ENCODE peak calls at places on chromosome 17, in four cellular contexts. X is body of pancreas, S is foreskin fibroblast, F is sigmoid colon. D is an unnamed sample.

GRCh38 chr17:1630662-1631061 is 2.0 kb upstream of the SLC43A2 start:
- DNase-seq in X (no peak), S (no peak), F (no peak), D (no peak)

GRCh38 chr17:76528156-76528527 is 9.4 kb downstream of the CYGB start:
- DNase-seq in X (no peak), S (no peak), F (no peak), D (no peak)

GRCh38 chr17:73092518-73093135 is at the start of gene SLC39A11:
- DNase-seq in X (peak), S (peak), F (peak), D (peak)

GRCh38 chr17:46264456-46265198 is 30.3 kb upstream of the LRRC37A start:
- DNase-seq in X (no peak), S (peak), F (no peak), D (peak)

GRCh38 chr17:13293421-13293820 is 275.6 kb upstream of the ELAC2 start:
- DNase-seq in X (no peak), S (no peak), F (no peak), D (no peak)

GRCh38 chr17:78573955-78574354 is 3.2 kb downstream of the DNAH17 start:
- DNase-seq in X (no peak), S (no peak), F (no peak), D (no peak)

GRCh38 chr17:77332981-77333685 is 192.4 kb downstream of the SEC14L1 start:
- DNase-seq in X (no peak), S (peak), F (peak), D (peak)

GRCh38 chr17:69539781-69540319 is 125.4 kb downstream of the MAP2K6 start:
- DNase-seq in X (no peak), S (peak), F (no peak), D (peak)

GRCh38 chr17:9241371-9241712 is 220.0 kb downstream of the NTN1 start:
- DNase-seq in X (peak), S (no peak), F (peak), D (no peak)

GRCh38 chr17:73291260-73291801 is 20.5 kb downstream of the CDC42EP4 start:
- DNase-seq in X (peak), S (peak), F (peak), D (no peak)

GRCh38 chr17:78040561-78041400 is 82.3 kb downstream of the TNRC6C start:
- DNase-seq in X (peak), S (peak), F (peak), D (no peak)

GRCh38 chr17:65666869-65667268 is 105.4 kb upstream of the AXIN2 start:
- DNase-seq in X (no peak), S (no peak), F (no peak), D (no peak)

GRCh38 chr17:72393553-72393952 is 272.7 kb downstream of the SOX9 start:
- DNase-seq in X (no peak), S (peak), F (no peak), D (peak)

GRCh38 chr17:3043737-3044365 is 19.6 kb downstream of the OR1D5 start:
- DNase-seq in X (no peak), S (no peak), F (no peak), D (no peak)

DNA sequence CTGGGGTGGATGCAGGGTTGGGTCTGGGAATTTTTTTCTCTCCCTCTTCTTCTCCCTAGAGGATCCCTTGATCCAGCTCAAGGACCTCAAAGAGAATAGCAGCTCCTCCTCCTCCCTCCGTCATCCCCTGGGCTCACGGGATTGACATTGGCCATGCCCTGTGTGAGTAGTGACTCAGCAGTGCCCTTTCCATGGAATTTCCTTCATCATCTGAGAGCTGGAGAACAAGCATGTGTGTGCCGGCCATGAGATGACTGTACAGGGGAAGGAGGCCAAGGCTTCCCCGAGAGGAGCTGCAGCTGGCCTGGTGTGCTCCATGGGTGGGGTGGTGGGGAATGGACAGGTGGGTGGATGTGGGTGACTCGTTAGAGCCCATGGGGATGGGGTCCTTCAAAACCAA is 8.9 kb upstream of the WSCD1 start:
- DNase-seq in X (no peak), S (peak), F (no peak), D (peak)
- TF ChIP-seq CTCF in X (no peak), S (no peak), F (no peak), D (no peak)

GRCh38 chr17:17798573-17799255 is 38.1 kb downstream of the SREBF1 start:
- DNase-seq in X (no peak), S (no peak), F (no peak), D (no peak)

GRCh38 chr17:17797119-17797809 is 39.5 kb downstream of the SREBF1 start:
- DNase-seq in X (no peak), S (no peak), F (no peak), D (no peak)

GRCh38 chr17:17798010-17798556 is 38.7 kb downstream of the SREBF1 start:
- DNase-seq in X (no peak), S (no peak), F (no peak), D (no peak)

GRCh38 chr17:17801800-17802481 is 34.8 kb downstream of the SREBF1 start:
- DNase-seq in X (no peak), S (no peak), F (no peak), D (no peak)

GRCh38 chr17:17800504-17801021 is 36.2 kb downstream of the SREBF1 start:
- DNase-seq in X (no peak), S (no peak), F (no peak), D (no peak)
- TF ChIP-seq CTCF in X (no peak), S (no peak), F (no peak), D (no peak)

GRCh38 chr17:82698065-82698973 is at the start of gene RAB40B:
- DNase-seq in X (peak), S (peak), F (peak), D (peak)

GRCh38 chr17:82696916-82697807 is 1.3 kb downstream of the RAB40B start:
- DNase-seq in X (no peak), S (no peak), F (no peak), D (no peak)

GRCh38 chr17:82697808-82698064 is 762 bp downstream of the RAB40B start:
- DNase-seq in X (no peak), S (no peak), F (no peak), D (no peak)

GRCh38 chr17:82694647-82695046 is 3.9 kb downstream of the RAB40B start:
- DNase-seq in X (no peak), S (no peak), F (no peak), D (no peak)

GRCh38 chr17:82696259-82696658 is 2.2 kb downstream of the RAB40B start:
- DNase-seq in X (no peak), S (no peak), F (no peak), D (no peak)
- TF ChIP-seq CTCF in X (no peak), S (no peak), F (no peak), D (no peak)

GRCh38 chr17:81576621-81577277 is 24.6 kb upstream of the FAAP100 start:
- DNase-seq in X (no peak), S (peak), F (no peak), D (no peak)
- TF ChIP-seq CTCF in X (no peak), S (no peak), F (no peak), D (no peak)

GRCh38 chr17:39222151-39222550 is 3.6 kb downstream of the STAC2 start:
- DNase-seq in X (no peak), S (no peak), F (no peak), D (no peak)
- TF ChIP-seq CTCF in X (no peak), S (no peak), F (no peak), D (no peak)

GRCh38 chr17:58447039-58447975 is 30.0 kb upstream of the RNF43 start:
- DNase-seq in X (peak), S (peak), F (no peak), D (peak)
- TF ChIP-seq CTCF in X (peak), S (peak), F (no peak), D (peak)

DNA sequence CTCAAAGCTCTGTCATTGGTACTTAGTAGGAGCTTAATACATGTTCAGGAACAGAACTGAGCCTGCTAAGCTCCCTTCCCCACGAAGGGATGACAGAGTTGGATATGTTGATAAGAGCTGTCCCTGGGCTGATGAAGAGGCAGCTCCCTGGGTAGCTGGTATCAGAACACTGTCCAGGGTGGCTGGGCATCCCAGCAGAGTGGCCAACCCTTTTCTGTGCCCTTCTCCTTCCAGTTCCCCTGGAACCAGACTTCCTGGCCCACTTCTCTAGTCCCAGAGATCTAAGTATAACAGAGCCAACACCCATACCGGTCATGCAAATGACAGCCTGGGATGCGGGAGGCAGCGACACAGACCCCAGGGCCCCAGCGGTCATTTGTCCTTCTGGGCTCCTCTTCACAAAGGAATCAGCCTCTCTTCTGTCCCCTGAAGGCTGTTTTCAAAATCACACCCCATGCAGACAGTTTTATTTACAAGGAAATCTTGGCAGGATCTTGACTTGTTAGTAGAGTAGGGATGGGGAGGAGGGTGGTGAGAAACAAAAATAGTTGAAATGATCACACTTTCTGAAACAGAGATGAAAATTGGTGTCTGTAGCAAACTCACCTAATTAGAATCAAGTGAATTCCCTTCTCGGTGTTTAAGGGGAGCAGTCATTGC is 1.4 kb upstream of the RHBDL3 start:
- DNase-seq in X (no peak), S (no peak), F (no peak), D (no peak)
- TF ChIP-seq CTCF in X (no peak), S (no peak), F (no peak), D (peak)

DNA sequence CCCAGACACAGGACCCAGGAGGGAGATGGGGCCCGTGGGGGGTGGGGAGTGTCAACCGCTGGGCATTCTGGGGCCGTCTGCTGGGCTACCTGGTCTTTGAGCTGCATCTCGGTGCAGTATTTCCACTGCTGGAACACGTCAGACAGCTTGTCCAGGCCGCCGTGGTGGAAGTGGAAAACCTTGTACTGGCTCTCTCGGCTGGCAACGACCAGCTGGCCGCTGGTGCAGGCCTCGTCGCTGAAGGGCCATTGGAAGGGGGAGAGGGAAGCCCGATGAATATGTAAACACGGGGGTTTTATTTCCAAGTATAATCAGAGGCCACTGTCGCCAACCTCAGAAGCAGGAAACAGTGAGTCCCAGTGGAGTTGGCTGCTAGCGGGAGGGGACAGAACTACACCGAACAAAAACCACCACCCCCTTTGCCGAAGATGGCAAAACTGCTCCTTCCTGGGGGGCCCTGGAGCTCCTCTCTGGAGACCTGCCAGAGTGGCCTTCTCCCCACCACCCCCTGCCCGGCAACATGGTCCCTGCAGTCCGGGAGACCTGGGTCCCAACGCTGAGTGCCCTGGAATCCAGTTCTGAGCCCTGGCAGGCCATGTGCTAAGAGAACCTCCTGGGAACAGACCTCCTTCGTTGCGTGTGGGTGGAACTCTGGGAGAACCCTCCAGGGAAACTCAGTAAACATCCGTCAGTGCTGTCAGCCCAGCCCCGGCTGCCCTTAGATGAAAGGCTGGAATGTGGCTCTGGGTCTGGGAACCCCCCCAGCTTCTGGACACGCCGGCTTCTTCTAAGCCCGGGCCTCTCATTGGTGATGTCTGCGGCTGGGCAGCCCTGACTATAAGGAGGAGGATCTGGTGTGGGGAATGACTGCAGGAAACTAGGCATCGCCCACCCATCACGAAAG is 84.1 kb downstream of the TBC1D16 start:
- DNase-seq in X (peak), S (peak), F (peak), D (no peak)
- TF ChIP-seq CTCF in X (peak), S (no peak), F (no peak), D (no peak)

GRCh38 chr17:50507871-50508572 is at the start of gene MYCBPAP:
- DNase-seq in X (peak), S (peak), F (peak), D (no peak)
- TF ChIP-seq CTCF in X (no peak), S (no peak), F (no peak), D (peak)

D was measured in foreskin keratinocyte.